ENCODE peak calls at places on chromosome 6, in six cellular contexts. S is IMR-90, J is H1, Y is H9, C is neuronal stem cell, H is trophoblast cell. W is an unnamed sample.
A peak's percentile ranks its signal among the peaks of the same experiment; 100 is the strongest.

GRCh38 chr6:31414771-31415270 is 11.4 kb downstream of the MICA start:
- DNase-seq in H (no peak), J (peak; percentile 19), Y (no peak), S (no peak), C (no peak), W (no peak)

GRCh38 chr6:142946181-142946923 is 1.4 kb upstream of the HIVEP2 start:
- DNase-seq in H (peak; percentile 99), J (peak; percentile 94), C (peak; percentile 83), Y (peak; percentile 97), S (peak; percentile 98), W (peak; percentile 99)

GRCh38 chr6:81753709-81754678 is 1.5 kb upstream of the TENT5A start:
- DNase-seq in Y (peak; percentile 75), C (peak; percentile 57), S (peak; percentile 59), H (peak; percentile 83), J (peak; percentile 87), W (peak; percentile 70)

GRCh38 chr6:152136449-152136825 is 329.0 kb downstream of the ESR1 start:
- DNase-seq in H (no peak), S (no peak), Y (no peak), C (no peak), J (no peak), W (no peak)

GRCh38 chr6:116376149-116376548 is 5.4 kb downstream of the DSE start:
- DNase-seq in Y (no peak), J (no peak), C (no peak), S (no peak), H (no peak), W (no peak)

GRCh38 chr6:47481806-47482205 is 4.2 kb downstream of the CD2AP start:
- DNase-seq in S (no peak), C (no peak), J (no peak), Y (no peak), H (peak; percentile 78), W (no peak)

GRCh38 chr6:52571099-52571755 is 5.6 kb downstream of the TRAM2 start:
- DNase-seq in Y (no peak), H (peak; percentile 55), J (no peak), S (no peak), C (no peak), W (peak; percentile 70)

GRCh38 chr6:127458190-127458589 is 999 bp downstream of the KIAA0408 start:
- DNase-seq in S (no peak), Y (no peak), H (no peak), J (no peak), C (no peak), W (no peak)

GRCh38 chr6:160431791-160432404 is 83.7 kb downstream of the SLC22A3 start:
- DNase-seq in J (no peak), Y (no peak), C (no peak), H (no peak), S (no peak), W (no peak)

GRCh38 chr6:112526594-112526993 is 179.5 kb downstream of the RFPL4B start:
- DNase-seq in H (no peak), S (no peak), Y (no peak), J (no peak), C (no peak), W (no peak)

DNA sequence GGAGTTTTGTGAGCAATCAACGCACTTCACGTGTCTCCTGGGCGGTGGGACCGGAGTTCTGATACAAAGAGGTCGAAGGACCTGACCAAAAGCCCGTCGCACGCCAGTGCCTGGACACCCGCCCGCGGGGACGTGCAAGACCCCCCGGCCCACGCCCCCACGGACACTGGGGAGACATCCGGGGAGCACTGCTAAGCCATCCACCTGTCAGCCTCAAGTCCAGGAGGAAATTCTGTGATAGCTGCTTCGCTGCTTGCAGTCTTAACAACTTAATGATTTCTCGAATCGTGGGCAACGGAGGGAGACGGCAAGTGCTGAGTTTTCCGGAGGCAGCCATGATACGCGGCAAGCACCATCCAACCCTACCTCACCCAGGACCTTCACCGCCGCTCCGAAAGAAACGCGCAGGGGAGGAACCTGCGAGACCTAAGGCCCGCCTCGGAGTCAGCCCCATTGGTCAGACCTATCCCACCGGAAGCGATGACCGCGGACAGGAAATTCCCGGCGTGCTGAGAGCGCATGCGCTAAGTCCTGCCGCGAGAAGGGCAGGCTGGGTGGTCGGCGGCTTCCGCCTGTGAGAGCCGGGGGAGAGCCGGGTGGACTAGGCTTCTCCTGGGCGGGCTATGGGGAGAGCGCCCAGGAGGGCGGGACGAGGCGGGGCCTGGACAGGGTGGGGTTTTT is at the start of gene TFB1M:
- DNase-seq in Y (peak; percentile 100), H (peak; percentile 100), S (peak; percentile 98), J (peak; percentile 98), C (peak; percentile 98), W (peak; percentile 99)
- H3K18ac ChIP-seq in Y (peak within 1 kb of the TSS; percentile 81), H (peak within 1 kb of the TSS; percentile 13), S (peak within 1 kb of the TSS; percentile 49), J (peak within 1 kb of the TSS; percentile 90), C (peak within 1 kb of the TSS; percentile 88), W (peak within 1 kb of the TSS; percentile 80)

GRCh38 chr6:34196116-34196832 is 40.4 kb upstream of the HMGA1 start:
- DNase-seq in S (peak; percentile 62), Y (peak; percentile 74), H (peak; percentile 88), C (peak; percentile 58), J (peak; percentile 91), W (peak; percentile 66)

GRCh38 chr6:34196833-34197195 is 39.9 kb upstream of the HMGA1 start:
- DNase-seq in H (no peak), S (no peak), Y (no peak), J (no peak), C (no peak), W (no peak)

GRCh38 chr6:34201455-34202098 is 35.1 kb upstream of the HMGA1 start:
- DNase-seq in Y (no peak), H (peak; percentile 76), J (no peak), C (no peak), S (peak; percentile 53), W (peak; percentile 19)

GRCh38 chr6:34202329-34203201 is 34.1 kb upstream of the HMGA1 start:
- DNase-seq in Y (peak; percentile 92), J (peak; percentile 67), C (no peak), S (no peak), H (no peak), W (peak; percentile 21)

DNA sequence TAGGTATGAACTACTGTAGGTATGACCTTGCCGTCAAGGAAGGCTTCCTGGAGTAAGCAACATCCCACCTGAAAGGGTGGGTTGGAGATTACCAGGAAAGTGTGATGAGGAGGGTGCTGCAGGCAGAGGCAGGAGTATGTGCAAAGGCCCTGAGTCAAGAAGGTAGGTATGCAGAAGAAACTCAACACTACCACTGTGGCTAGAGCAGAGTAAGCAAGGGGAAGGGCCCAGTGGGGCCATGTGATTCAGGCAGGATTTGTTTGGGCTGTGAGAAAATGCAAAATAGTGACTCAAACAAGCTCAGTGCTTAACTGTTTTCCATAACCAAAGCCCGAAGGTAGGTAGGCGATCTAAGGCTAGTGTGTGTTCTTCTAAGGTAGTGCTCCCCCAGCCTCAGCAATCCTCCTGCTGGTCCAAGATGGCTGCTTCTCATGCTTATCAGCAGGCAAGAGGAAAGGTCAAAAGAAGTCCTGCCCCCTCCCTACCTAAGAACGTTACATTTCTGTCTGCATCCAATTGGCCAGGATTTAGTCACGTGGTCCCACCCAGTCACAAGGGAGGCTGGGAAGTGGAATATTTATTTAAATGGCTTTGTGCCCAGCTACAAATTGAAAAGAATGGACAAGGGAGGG is 36.2 kb upstream of the HMGA1 start:
- DNase-seq in J (no peak), S (no peak), Y (peak; percentile 71), C (no peak), H (no peak), W (no peak)
- H2AFZ ChIP-seq in J (no peak overlapping the region), S (peak overlapping the region; percentile 64), Y (no peak overlapping the region), C (peak overlapping the region; percentile 69), H (no peak overlapping the region), W (no peak overlapping the region)

GRCh38 chr6:22067127-22067526 is 229.7 kb downstream of the PRL start:
- DNase-seq in Y (no peak), C (no peak), H (no peak), J (no peak), S (no peak), W (no peak)

GRCh38 chr6:22071655-22072054 is 225.2 kb downstream of the PRL start:
- DNase-seq in S (peak; percentile 66), J (no peak), Y (peak; percentile 39), H (no peak), C (peak; percentile 9), W (peak; percentile 68)

GRCh38 chr6:22064558-22064957 is 232.3 kb downstream of the PRL start:
- DNase-seq in H (no peak), S (no peak), Y (no peak), J (no peak), C (no peak), W (no peak)

GRCh38 chr6:22072939-22073338 is 223.9 kb downstream of the PRL start:
- DNase-seq in Y (no peak), J (no peak), C (no peak), H (no peak), S (no peak), W (peak; percentile 35)

DNA sequence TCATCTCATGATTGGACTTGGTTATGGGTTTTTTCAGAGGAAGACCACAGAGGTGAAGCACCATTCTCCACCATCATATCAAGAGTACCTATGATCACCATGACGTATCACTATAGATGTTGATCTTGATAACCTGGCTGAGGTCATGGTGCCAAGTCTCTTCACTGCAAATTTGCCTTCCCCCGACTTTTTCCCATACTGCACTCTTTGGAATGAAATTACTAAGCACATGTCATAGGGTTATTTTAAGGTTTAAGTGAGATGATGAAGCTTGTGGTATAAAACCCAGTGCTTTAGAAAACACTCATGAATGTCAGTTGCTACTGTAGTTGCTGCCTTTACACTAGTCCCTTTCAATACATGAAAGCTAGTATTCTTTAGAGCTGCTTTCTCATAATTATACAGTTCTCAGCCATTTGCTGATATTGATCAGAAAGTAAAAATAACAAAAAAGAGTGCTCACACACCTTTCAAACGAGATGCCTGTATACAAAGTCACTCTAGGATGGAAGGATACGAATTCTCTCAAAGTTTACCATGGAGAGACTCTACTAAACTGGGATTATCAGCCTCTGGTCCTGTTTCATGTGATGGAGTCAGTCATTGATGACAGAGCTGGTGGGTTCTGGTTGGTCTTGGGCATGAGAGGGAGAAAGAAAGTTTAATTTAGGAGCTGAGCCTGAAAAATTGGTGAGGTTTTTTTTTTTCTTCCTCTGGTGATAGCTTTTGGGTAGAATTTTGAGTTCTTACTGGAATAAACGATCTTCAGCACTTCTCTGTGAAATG is 228.1 kb downstream of the PRL start:
- DNase-seq in C (no peak), Y (no peak), J (no peak), H (no peak), S (no peak), W (no peak)
- H3K18ac ChIP-seq in C (no peak overlapping the region), Y (no peak overlapping the region), J (no peak overlapping the region), H (no peak overlapping the region), S (no peak overlapping the region), W (no peak overlapping the region)

GRCh38 chr6:20210158-20210557 is 2.1 kb downstream of the MBOAT1 start:
- DNase-seq in J (no peak), Y (no peak), H (no peak), C (no peak), S (no peak), W (no peak)
- H2AFZ ChIP-seq in J (no peak overlapping the region), Y (no peak overlapping the region), H (no peak overlapping the region), C (no peak overlapping the region), S (no peak overlapping the region), W (no peak overlapping the region)

GRCh38 chr6:55250400-55250799 is 76.1 kb downstream of the HCRTR2 start:
- DNase-seq in J (no peak), S (no peak), C (no peak), H (no peak), Y (peak; percentile 48), W (no peak)
- H3K18ac ChIP-seq in J (no peak overlapping the region), S (no peak overlapping the region), C (no peak overlapping the region), H (no peak overlapping the region), Y (no peak overlapping the region), W (no peak overlapping the region)